ENCODE peak calls at places on chromosomes 16 and 17, in four cellular contexts. Z, S, R and A are unnamed samples.
A peak's percentile ranks its signal among the peaks of the same experiment; 100 is the strongest.

GRCh38 chr17:44279586-44280344 is 11.8 kb upstream of the SLC4A1 start:
- DNase-seq in S (peak; percentile 92), Z (peak; percentile 94), R (peak; percentile 12), A (no peak)

GRCh38 chr16:86773339-86773715 is 195.0 kb downstream of the FOXL1 start:
- DNase-seq in S (no peak), Z (no peak), R (no peak), A (no peak)

GRCh38 chr17:4536742-4537411 is 18.3 kb downstream of the MYBBP1A start:
- DNase-seq in R (no peak), S (peak; percentile 71), Z (no peak), A (no peak)

GRCh38 chr17:39486242-39486641 is 25.0 kb downstream of the CDK12 start:
- DNase-seq in S (peak; percentile 33), R (no peak), Z (peak; percentile 19), A (no peak)

GRCh38 chr17:61408151-61409041 is 8.8 kb downstream of the TBX2 start:
- DNase-seq in S (no peak), Z (no peak), R (no peak), A (peak; percentile 31)

GRCh38 chr16:67396159-67396774 is 3.0 kb upstream of the TPPP3 start:
- DNase-seq in S (peak; percentile 64), R (peak; percentile 58), Z (peak; percentile 85), A (peak; percentile 89)

GRCh38 chr17:4834621-4835020 is 1.5 kb downstream of the MINK1 start:
- DNase-seq in Z (no peak), R (no peak), S (no peak), A (no peak)

GRCh38 chr16:65833171-65833871 is 533.2 kb upstream of the CDH5 start:
- DNase-seq in S (peak; percentile 83), Z (peak; percentile 82), R (no peak), A (no peak)

GRCh38 chr17:44933824-44934744 is 13.5 kb downstream of the KIF18B start:
- DNase-seq in S (no peak), Z (no peak), R (no peak), A (no peak)

GRCh38 chr16:28927815-28928214 is 2.8 kb upstream of the RABEP2 start:
- DNase-seq in R (no peak), Z (no peak), S (no peak), A (no peak)

DNA sequence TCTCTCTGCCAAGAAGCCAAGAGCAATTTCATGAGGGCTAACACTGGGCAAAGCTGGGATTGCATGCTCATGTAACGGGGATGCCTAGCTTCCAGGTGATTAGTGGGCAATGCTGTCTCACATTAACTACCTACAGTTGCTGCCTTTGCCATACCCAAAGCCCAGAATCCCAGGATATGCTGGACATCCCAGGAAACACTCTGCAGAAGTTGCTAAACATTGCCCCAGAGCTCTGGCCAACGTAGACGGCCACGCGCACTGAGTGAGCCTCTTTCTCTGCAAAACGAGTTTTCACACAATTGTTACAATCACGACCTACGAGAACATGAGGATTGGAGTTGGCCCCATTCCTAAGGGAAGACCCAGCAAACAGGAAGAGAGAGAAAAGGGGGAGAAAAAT is 112.9 kb upstream of the DNAH9 start:
- DNase-seq in S (no peak), R (no peak), Z (no peak), A (no peak)
- H3K4me1 ChIP-seq in S (peaks cover 9% of the 10 kb centered on the region), R (no peaks in the 10 kb centered on the region), Z (no peaks in the 10 kb centered on the region), A (no peaks in the 10 kb centered on the region)

GRCh38 chr17:59825533-59826316 is 67.0 kb downstream of the TUBD1 start:
- DNase-seq in Z (peak; percentile 40), R (no peak), S (peak; percentile 76), A (no peak)

GRCh38 chr17:59829217-59830006 is 63.3 kb downstream of the TUBD1 start:
- DNase-seq in R (no peak), Z (peak; percentile 84), S (peak; percentile 98), A (peak; percentile 85)

GRCh38 chr17:59828478-59828760 is 64.3 kb downstream of the TUBD1 start:
- DNase-seq in R (no peak), S (no peak), Z (no peak), A (no peak)

GRCh38 chr17:59827721-59828477 is 64.8 kb downstream of the TUBD1 start:
- DNase-seq in Z (no peak), R (no peak), S (no peak), A (no peak)

GRCh38 chr17:59826741-59827453 is 65.8 kb downstream of the TUBD1 start:
- DNase-seq in R (no peak), S (no peak), Z (no peak), A (no peak)
- H3K4me1 ChIP-seq in R (peaks cover 41% of the 10 kb centered on the region), S (peaks cover 25% of the 10 kb centered on the region), Z (peaks cover 62% of the 10 kb centered on the region), A (peaks cover 53% of the 10 kb centered on the region)

GRCh38 chr17:27576429-27577123 is 54.4 kb upstream of the LGALS9 start:
- DNase-seq in S (peak; percentile 45), R (no peak), Z (no peak), A (peak; percentile 87)
- H3K4me1 ChIP-seq in S (peaks cover 58% of the 10 kb centered on the region), R (no peaks in the 10 kb centered on the region), Z (peaks cover 55% of the 10 kb centered on the region), A (peaks cover 74% of the 10 kb centered on the region)

GRCh38 chr17:55689672-55690071 is 33.0 kb downstream of the TMEM100 start:
- DNase-seq in R (no peak), Z (no peak), S (no peak), A (no peak)

GRCh38 chr17:55687037-55687436 is 35.6 kb downstream of the TMEM100 start:
- DNase-seq in Z (no peak), S (no peak), R (no peak), A (no peak)

GRCh38 chr17:55688057-55688456 is 34.6 kb downstream of the TMEM100 start:
- DNase-seq in Z (no peak), R (no peak), S (no peak), A (no peak)

GRCh38 chr17:55691666-55692065 is 31.0 kb downstream of the TMEM100 start:
- DNase-seq in R (no peak), Z (no peak), S (no peak), A (no peak)

GRCh38 chr17:55690105-55690508 is 32.6 kb downstream of the TMEM100 start:
- DNase-seq in S (peak; percentile 24), R (no peak), Z (no peak), A (no peak)
- H3K4me1 ChIP-seq in S (peaks cover 16% of the 10 kb centered on the region), R (no peaks in the 10 kb centered on the region), Z (peaks cover 28% of the 10 kb centered on the region), A (no peaks in the 10 kb centered on the region)